ENCODE peak calls at places on chromosomes 2 and 18, in five cellular contexts. B is NCI-H2029, P is stomach, E is right cardiac atrium, H is posterior vena cava. D is an unnamed sample.

GRCh38 chr2:100924520-100925451 is 77.3 kb upstream of the RPL31 start:
- DNase-seq in E (peak), P (peak), H (no peak), B (no peak), D (no peak)

GRCh38 chr2:27095745-27096651 is 9.4 kb downstream of the KHK start:
- DNase-seq in H (peak), E (peak), P (peak), B (peak), D (peak)

GRCh38 chr2:101754613-101755012 is 57.1 kb downstream of the MAP4K4 start:
- DNase-seq in P (no peak), B (no peak), H (no peak), E (no peak), D (no peak)

GRCh38 chr2:113283704-113284284 is 5.1 kb upstream of the PAX8 start:
- DNase-seq in H (peak), E (peak), P (peak), B (no peak), D (no peak)

GRCh38 chr18:59881728-59882685 is 17.8 kb upstream of the PMAIP1 start:
- DNase-seq in E (no peak), P (no peak), H (no peak), B (no peak), D (no peak)

GRCh38 chr2:64354857-64355680 is 98.9 kb upstream of the LGALSL start:
- DNase-seq in E (no peak), B (no peak), P (no peak), H (no peak), D (no peak)

GRCh38 chr18:70334264-70334663 is 45.4 kb downstream of the SOCS6 start:
- DNase-seq in P (no peak), E (no peak), B (no peak), H (no peak), D (no peak)

GRCh38 chr2:234135750-234136221 is 85.3 kb downstream of the SPP2 start:
- DNase-seq in E (peak), P (peak), B (peak), H (peak), D (peak)

GRCh38 chr2:146678516-146678915 is 1166.3 kb upstream of the ACVR2A start:
- DNase-seq in E (no peak), B (no peak), H (no peak), P (no peak), D (no peak)

GRCh38 chr2:119730598-119731278 is 29.0 kb upstream of the PTPN4 start:
- DNase-seq in B (peak), E (no peak), H (no peak), P (peak), D (no peak)

GRCh38 chr2:71959494-71959893 is 188.2 kb downstream of the CYP26B1 start:
- DNase-seq in E (no peak), H (no peak), P (no peak), B (no peak), D (no peak)

GRCh38 chr2:69012310-69013122 is 463 bp upstream of the ANTXR1 start:
- DNase-seq in E (peak), B (peak), P (peak), H (peak), D (peak)

GRCh38 chr2:44170337-44170736 is 1.7 kb downstream of the PPM1B start:
- DNase-seq in P (no peak), B (no peak), E (no peak), H (no peak), D (no peak)

GRCh38 chr2:96090527-96090926 is 25.8 kb downstream of the ADRA2B start:
- DNase-seq in B (no peak), H (no peak), P (no peak), E (no peak), D (no peak)

GRCh38 chr18:44651453-44651852 is 29.2 kb upstream of the SETBP1 start:
- DNase-seq in B (no peak), E (peak), H (no peak), P (no peak), D (no peak)

GRCh38 chr2:152525277-152525838 is 190.4 kb downstream of the FMNL2 start:
- DNase-seq in P (no peak), H (no peak), E (peak), B (peak), D (peak)

GRCh38 chr2:43484323-43484930 is 111.4 kb downstream of the THADA start:
- DNase-seq in E (no peak), H (no peak), B (peak), P (no peak), D (no peak)

GRCh38 chr2:47636596-47636995 is 146.3 kb upstream of the MSH6 start:
- DNase-seq in E (no peak), P (no peak), B (no peak), H (peak), D (no peak)

GRCh38 chr18:61580061-61580460 is 246.8 kb downstream of the CDH20 start:
- DNase-seq in P (no peak), E (no peak), B (no peak), H (no peak), D (no peak)

GRCh38 chr2:173062806-173063205 is 12.8 kb upstream of the MAP3K20 start:
- DNase-seq in H (no peak), E (no peak), B (no peak), P (no peak), D (no peak)

GRCh38 chr2:237389831-237390230 is 24.1 kb downstream of the COL6A3 start:
- DNase-seq in H (no peak), B (no peak), P (no peak), E (no peak), D (no peak)

GRCh38 chr2:71811157-71811556 is 336.5 kb downstream of the CYP26B1 start:
- DNase-seq in H (no peak), E (no peak), B (no peak), P (no peak), D (no peak)

GRCh38 chr18:35236964-35237363 is 3.9 kb upstream of the ZNF397 start:
- DNase-seq in E (no peak), B (peak), P (no peak), H (no peak), D (no peak)

GRCh38 chr2:67338601-67339233 is 58.4 kb upstream of the ETAA1 start:
- DNase-seq in P (no peak), B (no peak), H (no peak), E (no peak), D (no peak)

GRCh38 chr2:147356157-147356556 is 488.7 kb upstream of the ACVR2A start:
- DNase-seq in H (no peak), P (no peak), E (no peak), B (no peak), D (no peak)

GRCh38 chr2:183919926-183920325 is 678.4 kb upstream of the ZNF804A start:
- DNase-seq in E (no peak), B (no peak), H (no peak), P (no peak), D (no peak)

GRCh38 chr2:107137711-107138110 is 251.7 kb upstream of the ST6GAL2 start:
- DNase-seq in P (no peak), H (no peak), E (no peak), B (no peak), D (no peak)

GRCh38 chr18:36947820-36948348 is 119.0 kb downstream of the KIAA1328 start:
- DNase-seq in B (no peak), H (no peak), E (no peak), P (no peak), D (no peak)

GRCh38 chr2:233446616-233447305 is 92.5 kb downstream of the DGKD start:
- DNase-seq in E (no peak), B (no peak), P (no peak), H (peak), D (peak)

GRCh38 chr2:130391058-130391871 is 35.4 kb downstream of the PTPN18 start:
- DNase-seq in H (peak), B (peak), P (peak), E (peak), D (peak)

GRCh38 chr2:9655441-9656269 is 24.9 kb upstream of the YWHAQ start:
- DNase-seq in E (no peak), H (no peak), B (no peak), P (no peak), D (no peak)

GRCh38 chr18:11726556-11726955 is 37.5 kb downstream of the GNAL start:
- DNase-seq in E (no peak), P (no peak), B (no peak), H (no peak), D (no peak)

GRCh38 chr2:85854166-85854509 is 34.7 kb downstream of the ST3GAL5 start:
- DNase-seq in H (no peak), P (no peak), B (no peak), E (no peak), D (no peak)

GRCh38 chr2:232331071-232331470 is 47.5 kb upstream of the ALPP start:
- DNase-seq in E (peak), H (peak), B (no peak), P (no peak), D (peak)

GRCh38 chr2:221570321-221571107 is 1.6 kb downstream of the EPHA4 start:
- DNase-seq in B (no peak), P (no peak), E (peak), H (no peak), D (no peak)

GRCh38 chr2:162435676-162436075 is 91.7 kb downstream of the GCA start:
- DNase-seq in P (no peak), H (no peak), B (no peak), E (no peak), D (no peak)

D was measured in psoas muscle.